ENCODE peak calls at places on chromosomes 7 and 10, in five cellular contexts. One of them, this sample, is unnamed.

GRCh38 chr10:3268025-3268424 is 95.4 kb upstream of the PITRM1 start:
- DNase-seq in IMR-90: no peak
- DNase-seq in dorsolateral prefrontal cortex: no peak
- DNase-seq in NB4: no peak
- DNase-seq in Calu3: no peak
- DNase-seq in this sample: no peak

GRCh38 chr7:147013820-147014219 is 897.2 kb downstream of the CNTNAP2 start:
- DNase-seq in IMR-90: no peak
- DNase-seq in NB4: no peak
- DNase-seq in dorsolateral prefrontal cortex: no peak
- DNase-seq in Calu3: no peak
- DNase-seq in this sample: no peak

GRCh38 chr7:5093948-5094347 is 48.3 kb downstream of the RBAK start:
- DNase-seq in NB4: no peak
- DNase-seq in IMR-90: no peak
- DNase-seq in Calu3: no peak
- DNase-seq in dorsolateral prefrontal cortex: no peak
- DNase-seq in this sample: no peak

GRCh38 chr7:155848691-155849690 is 36.7 kb upstream of the SHH start:
- DNase-seq in dorsolateral prefrontal cortex: no peak
- DNase-seq in NB4: no peak
- DNase-seq in Calu3: no peak
- DNase-seq in IMR-90: no peak
- DNase-seq in this sample: no peak

GRCh38 chr10:116787018-116787674 is 44.8 kb upstream of the HSPA12A start:
- DNase-seq in dorsolateral prefrontal cortex: no peak
- DNase-seq in NB4: no peak
- DNase-seq in IMR-90: no peak
- DNase-seq in Calu3: no peak
- DNase-seq in this sample: no peak

GRCh38 chr10:122998360-122998917 is 10.2 kb downstream of the IKZF5 start:
- DNase-seq in Calu3: no peak
- DNase-seq in dorsolateral prefrontal cortex: no peak
- DNase-seq in IMR-90: no peak
- DNase-seq in NB4: no peak
- DNase-seq in this sample: no peak

GRCh38 chr10:74081192-74081803 is 69.3 kb downstream of the AP3M1 start:
- DNase-seq in IMR-90: peak; percentile 57
- DNase-seq in dorsolateral prefrontal cortex: peak; percentile 49
- DNase-seq in Calu3: peak; percentile 69
- DNase-seq in NB4: peak; percentile 73
- DNase-seq in this sample: no peak

GRCh38 chr7:24404315-24404714 is 120.3 kb downstream of the NPY start:
- DNase-seq in Calu3: no peak
- DNase-seq in IMR-90: no peak
- DNase-seq in NB4: no peak
- DNase-seq in dorsolateral prefrontal cortex: no peak
- DNase-seq in this sample: no peak

GRCh38 chr7:82633592-82633991 is 190.0 kb upstream of the CACNA2D1 start:
- DNase-seq in Calu3: no peak
- DNase-seq in dorsolateral prefrontal cortex: no peak
- DNase-seq in NB4: no peak
- DNase-seq in IMR-90: no peak
- DNase-seq in this sample: no peak

GRCh38 chr10:1972406-1972805 is 235.1 kb upstream of the ADARB2 start:
- DNase-seq in dorsolateral prefrontal cortex: no peak
- DNase-seq in NB4: no peak
- DNase-seq in IMR-90: no peak
- DNase-seq in Calu3: no peak
- DNase-seq in this sample: no peak

GRCh38 chr7:47295606-47296005 is 286.3 kb downstream of the TNS3 start:
- DNase-seq in Calu3: no peak
- DNase-seq in dorsolateral prefrontal cortex: no peak
- DNase-seq in NB4: no peak
- DNase-seq in IMR-90: no peak
- DNase-seq in this sample: no peak

GRCh38 chr10:45000764-45001381 is at the start of gene ZNF22:
- DNase-seq in NB4: peak; percentile 98
- DNase-seq in IMR-90: peak; percentile 56
- DNase-seq in dorsolateral prefrontal cortex: peak; percentile 73
- DNase-seq in Calu3: peak; percentile 57
- DNase-seq in this sample: peak; percentile 83

GRCh38 chr10:53836638-53837037 is 964.4 kb downstream of the PCDH15 start:
- DNase-seq in Calu3: no peak
- DNase-seq in dorsolateral prefrontal cortex: no peak
- DNase-seq in NB4: no peak
- DNase-seq in IMR-90: no peak
- DNase-seq in this sample: no peak

GRCh38 chr10:79018591-79019011 is 50.2 kb upstream of the ZMIZ1 start:
- DNase-seq in NB4: no peak
- DNase-seq in dorsolateral prefrontal cortex: no peak
- DNase-seq in IMR-90: peak; percentile 28
- DNase-seq in Calu3: no peak
- DNase-seq in this sample: no peak

GRCh38 chr7:128827248-128827958 is 2.8 kb upstream of the FLNC start:
- DNase-seq in dorsolateral prefrontal cortex: no peak
- DNase-seq in NB4: no peak
- DNase-seq in Calu3: no peak
- DNase-seq in IMR-90: peak; percentile 83
- DNase-seq in this sample: no peak

GRCh38 chr7:133854739-133855138 is 272.4 kb upstream of the LRGUK start:
- DNase-seq in IMR-90: peak; percentile 76
- DNase-seq in NB4: peak; percentile 60
- DNase-seq in dorsolateral prefrontal cortex: no peak
- DNase-seq in Calu3: peak; percentile 10
- DNase-seq in this sample: no peak

GRCh38 chr10:121002586-121003205 is 151.5 kb downstream of the WDR11 start:
- DNase-seq in NB4: no peak
- DNase-seq in IMR-90: no peak
- DNase-seq in Calu3: peak; percentile 44
- DNase-seq in dorsolateral prefrontal cortex: no peak
- DNase-seq in this sample: no peak

GRCh38 chr10:31101123-31101522 is 69.5 kb upstream of the ZNF438 start:
- DNase-seq in Calu3: peak; percentile 73
- DNase-seq in IMR-90: peak; percentile 93
- DNase-seq in NB4: peak; percentile 43
- DNase-seq in dorsolateral prefrontal cortex: no peak
- DNase-seq in this sample: no peak

GRCh38 chr7:65840446-65840845 is 32.4 kb upstream of the VKORC1L1 start:
- DNase-seq in Calu3: no peak
- DNase-seq in dorsolateral prefrontal cortex: no peak
- DNase-seq in NB4: peak; percentile 32
- DNase-seq in IMR-90: no peak
- DNase-seq in this sample: no peak

DNA sequence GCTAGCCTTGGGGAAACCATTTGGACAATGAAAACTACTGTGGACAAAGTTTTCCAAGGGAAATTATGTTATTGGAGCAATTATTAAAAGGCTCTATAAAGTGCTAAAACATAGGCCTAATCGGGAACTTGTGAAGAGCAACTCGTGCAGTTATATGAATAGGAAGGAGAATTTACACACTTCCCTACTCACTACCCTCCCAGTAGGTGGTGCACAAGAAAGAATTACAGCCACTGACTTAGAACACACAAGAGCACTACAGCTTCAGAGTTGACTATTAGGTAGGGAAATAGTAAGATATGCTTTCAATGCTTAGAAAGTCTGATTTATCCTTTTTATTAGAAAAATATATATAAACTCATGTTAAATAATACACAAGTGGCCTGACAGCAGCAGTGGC is 47.2 kb downstream of the GSAP start:
- DNase-seq in IMR-90: peak; percentile 16
- DNase-seq in Calu3: no peak
- DNase-seq in NB4: peak; percentile 57
- DNase-seq in dorsolateral prefrontal cortex: no peak
- DNase-seq in this sample: no peak
- TF ChIP-seq CTCF in IMR-90: no peak
- TF ChIP-seq CTCF in Calu3: no peak
- TF ChIP-seq CTCF in NB4: peak; percentile 20
- TF ChIP-seq CTCF in dorsolateral prefrontal cortex: no peak
- TF ChIP-seq CTCF in this sample: no peak

DNA sequence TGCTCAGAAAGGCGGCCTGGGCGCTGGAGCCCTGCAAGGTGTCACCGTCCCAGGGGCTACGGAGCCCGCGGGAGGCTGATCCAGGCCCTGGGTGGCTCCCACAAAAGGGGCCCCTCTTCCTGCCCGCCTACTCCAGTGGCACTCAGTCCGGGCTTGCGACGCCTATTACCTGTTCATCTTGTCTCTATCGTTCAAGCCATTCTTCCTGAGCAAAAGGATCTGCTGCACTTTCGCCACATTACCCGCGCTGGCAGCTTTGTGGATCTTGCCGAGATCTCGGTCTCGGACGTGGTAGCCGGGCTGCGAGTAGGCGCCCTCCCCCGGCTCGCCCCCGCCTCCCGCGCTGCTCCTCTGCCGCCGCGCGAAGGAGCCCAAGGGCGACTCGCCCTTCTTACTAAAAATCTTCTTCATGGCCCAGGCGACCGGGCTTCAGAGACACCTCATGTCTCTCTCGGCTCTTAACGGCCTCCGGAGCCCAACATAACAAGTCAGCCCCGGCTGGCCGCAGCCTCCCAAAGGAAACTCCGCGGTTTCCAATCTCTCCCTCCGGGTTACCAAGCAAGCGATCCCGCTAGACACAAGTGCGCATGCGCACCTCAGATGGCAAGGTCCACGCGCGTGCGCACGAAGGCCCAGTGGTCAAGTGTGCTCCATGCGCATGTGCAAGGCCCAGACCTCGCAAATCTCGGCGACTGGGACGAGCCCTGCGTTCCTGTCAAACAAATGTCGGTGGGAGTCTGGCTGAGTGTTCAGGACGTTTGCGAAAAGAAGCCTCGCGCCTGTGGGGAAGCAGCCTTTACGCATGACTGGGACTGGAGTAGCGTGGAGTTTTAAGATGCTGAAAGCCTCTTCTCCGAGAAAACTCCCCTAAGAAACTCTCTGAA is at the start of gene ANKRD26:
- DNase-seq in dorsolateral prefrontal cortex: peak; percentile 96
- DNase-seq in Calu3: peak; percentile 95
- DNase-seq in NB4: peak; percentile 91
- DNase-seq in IMR-90: peak; percentile 97
- DNase-seq in this sample: peak; percentile 97
- TF ChIP-seq CTCF in dorsolateral prefrontal cortex: no peak
- TF ChIP-seq CTCF in Calu3: no peak
- TF ChIP-seq CTCF in NB4: no peak
- TF ChIP-seq CTCF in IMR-90: no peak
- TF ChIP-seq CTCF in this sample: no peak

GRCh38 chr10:21954132-21954531 is 49.4 kb downstream of the DNAJC1 start:
- DNase-seq in NB4: no peak
- DNase-seq in dorsolateral prefrontal cortex: no peak
- DNase-seq in Calu3: no peak
- DNase-seq in IMR-90: no peak
- DNase-seq in this sample: no peak

GRCh38 chr10:21950566-21950965 is 53.0 kb downstream of the DNAJC1 start:
- DNase-seq in IMR-90: no peak
- DNase-seq in NB4: no peak
- DNase-seq in dorsolateral prefrontal cortex: no peak
- DNase-seq in Calu3: no peak
- DNase-seq in this sample: no peak

GRCh38 chr10:21954690-21955089 is 48.8 kb downstream of the DNAJC1 start:
- DNase-seq in Calu3: no peak
- DNase-seq in NB4: no peak
- DNase-seq in dorsolateral prefrontal cortex: no peak
- DNase-seq in IMR-90: no peak
- DNase-seq in this sample: no peak

GRCh38 chr10:21953585-21954057 is 49.9 kb downstream of the DNAJC1 start:
- DNase-seq in IMR-90: peak; percentile 61
- DNase-seq in NB4: peak; percentile 46
- DNase-seq in Calu3: no peak
- DNase-seq in dorsolateral prefrontal cortex: no peak
- DNase-seq in this sample: no peak
- TF ChIP-seq CTCF in IMR-90: peak; percentile 53
- TF ChIP-seq CTCF in NB4: peak; percentile 22
- TF ChIP-seq CTCF in Calu3: no peak
- TF ChIP-seq CTCF in dorsolateral prefrontal cortex: no peak
- TF ChIP-seq CTCF in this sample: peak; percentile 31

DNA sequence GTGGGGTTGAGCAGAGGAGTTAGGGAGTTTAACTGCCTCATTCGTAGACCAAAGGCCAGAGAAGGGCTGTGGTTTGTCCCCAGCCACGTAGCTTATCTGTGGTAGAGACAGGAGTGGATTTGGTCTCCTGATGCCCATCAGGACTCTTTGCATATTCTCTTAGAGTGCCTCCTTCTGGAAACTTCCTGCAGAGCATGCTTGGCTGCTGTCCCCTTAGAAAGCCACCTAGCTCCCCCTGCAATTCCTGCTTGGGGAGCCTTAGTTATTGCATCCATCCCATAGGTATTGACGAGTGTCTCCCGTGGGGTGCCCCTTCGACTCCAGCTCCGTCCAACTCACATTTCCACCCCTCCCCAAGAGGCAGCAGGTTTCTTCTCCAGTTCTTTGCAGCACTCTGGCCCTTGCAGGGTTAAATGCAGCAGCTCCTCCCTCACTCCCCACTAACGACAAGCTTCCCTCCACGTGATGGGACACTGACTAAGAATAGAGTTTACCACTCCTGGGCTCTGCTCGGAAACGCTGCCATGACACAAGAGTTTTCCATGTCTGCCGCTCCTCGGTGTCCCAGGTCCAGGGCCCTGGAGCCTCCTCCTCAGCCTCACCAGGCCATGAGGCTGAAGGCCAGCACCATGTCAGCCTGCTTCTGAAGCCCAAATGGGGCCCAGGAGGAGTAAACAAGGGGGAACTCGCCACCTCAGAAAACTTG is 147.8 kb upstream of the UNC5B start:
- DNase-seq in dorsolateral prefrontal cortex: no peak
- DNase-seq in NB4: peak; percentile 15
- DNase-seq in Calu3: no peak
- DNase-seq in IMR-90: no peak
- DNase-seq in this sample: no peak
- TF ChIP-seq CTCF in dorsolateral prefrontal cortex: no peak
- TF ChIP-seq CTCF in NB4: peak; percentile 25
- TF ChIP-seq CTCF in Calu3: no peak
- TF ChIP-seq CTCF in IMR-90: no peak
- TF ChIP-seq CTCF in this sample: no peak

GRCh38 chr7:13989138-13989943 is at the start of gene ETV1:
- DNase-seq in Calu3: peak; percentile 76
- DNase-seq in IMR-90: peak; percentile 60
- DNase-seq in NB4: no peak
- DNase-seq in dorsolateral prefrontal cortex: peak; percentile 72
- DNase-seq in this sample: no peak
- TF ChIP-seq CTCF in Calu3: peak; percentile 53
- TF ChIP-seq CTCF in IMR-90: peak; percentile 37
- TF ChIP-seq CTCF in NB4: no peak
- TF ChIP-seq CTCF in dorsolateral prefrontal cortex: no peak
- TF ChIP-seq CTCF in this sample: no peak

DNA sequence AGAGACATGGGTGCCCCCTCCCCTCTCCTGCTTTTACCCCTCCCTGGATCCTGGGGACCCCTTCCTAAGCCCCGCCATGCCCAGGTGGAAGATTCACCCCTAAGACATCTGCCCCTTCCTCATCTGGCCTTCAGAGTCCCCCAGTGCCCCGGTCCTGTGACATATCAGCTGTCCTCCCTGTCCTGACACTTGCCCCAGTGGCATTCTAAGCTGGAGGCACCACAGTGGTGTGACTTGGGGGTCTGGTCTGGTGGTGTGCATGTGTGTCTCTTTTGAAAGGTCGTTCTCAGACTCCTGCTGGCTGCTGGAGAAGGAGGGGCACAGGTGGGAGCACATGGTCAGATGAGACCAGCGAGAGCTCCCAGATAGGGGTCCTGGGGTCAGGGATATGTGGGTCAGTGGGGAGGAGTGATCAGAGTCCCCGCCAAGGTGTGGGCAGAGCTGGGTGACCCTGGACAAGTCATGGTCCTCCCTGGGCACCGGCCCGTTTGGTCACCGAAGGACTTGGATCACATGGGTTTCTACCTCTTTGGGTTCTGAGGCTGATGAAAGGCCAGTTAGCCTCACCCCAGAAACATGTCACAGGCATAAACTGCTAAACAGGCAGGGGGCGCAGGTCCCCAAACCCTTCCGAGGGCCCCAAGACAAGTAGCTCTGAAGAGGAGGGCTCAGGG is 645 bp upstream of the TFR2 start:
- DNase-seq in IMR-90: no peak
- DNase-seq in dorsolateral prefrontal cortex: no peak
- DNase-seq in NB4: no peak
- DNase-seq in Calu3: no peak
- DNase-seq in this sample: no peak
- TF ChIP-seq CTCF in IMR-90: no peak
- TF ChIP-seq CTCF in dorsolateral prefrontal cortex: no peak
- TF ChIP-seq CTCF in NB4: no peak
- TF ChIP-seq CTCF in Calu3: no peak
- TF ChIP-seq CTCF in this sample: no peak

This sample was measured in mesothelial cell of epicardium.